ENCODE peak calls at places on chromosome 15, in eight cellular contexts. V, F, B, M, L, D, E and J are unnamed samples.

GRCh38 chr15:99073008-99073714 is 31.7 kb upstream of the SYNM start:
- DNase-seq in B (no peak), L (no peak), M (no peak), D (no peak), E (no peak), V (no peak), F (peak), J (no peak)

GRCh38 chr15:35549567-35549966 is 3.6 kb upstream of the DPH6 start:
- DNase-seq in E (no peak), M (no peak), D (peak), L (no peak), B (no peak), V (no peak), F (peak), J (no peak)

GRCh38 chr15:63985221-63986184 is 60.8 kb downstream of the DAPK2 start:
- DNase-seq in B (peak), L (no peak), M (no peak), F (no peak), V (no peak), D (no peak), E (no peak), J (no peak)

GRCh38 chr15:91992940-91993339 is 139.4 kb downstream of the SLCO3A1 start:
- DNase-seq in L (no peak), E (no peak), D (no peak), F (no peak), M (no peak), B (no peak), V (no peak), J (no peak)

GRCh38 chr15:31101262-31102048 is at the start of gene TRPM1:
- DNase-seq in E (no peak), L (no peak), F (no peak), V (no peak), M (peak), D (no peak), B (no peak), J (no peak)

GRCh38 chr15:93152951-93153350 is 63.9 kb upstream of the RGMA start:
- DNase-seq in V (no peak), D (no peak), M (no peak), F (no peak), E (no peak), L (peak), B (no peak), J (no peak)

GRCh38 chr15:78203346-78204225 is 30.8 kb downstream of the ACSBG1 start:
- DNase-seq in E (no peak), V (no peak), M (no peak), L (peak), B (no peak), F (no peak), D (no peak), J (no peak)

GRCh38 chr15:55917881-55918296 is 75.5 kb downstream of the NEDD4 start:
- DNase-seq in L (peak), F (peak), V (peak), E (peak), D (peak), M (peak), B (peak), J (peak)

GRCh38 chr15:52652984-52653383 is 26.2 kb downstream of the ATOSA start:
- DNase-seq in V (no peak), D (no peak), B (peak), F (no peak), E (peak), L (peak), M (no peak), J (no peak)

GRCh38 chr15:80272987-80273386 is 21.0 kb upstream of the CTXND1 start:
- DNase-seq in B (no peak), L (no peak), D (no peak), F (no peak), M (no peak), V (no peak), E (no peak), J (no peak)

GRCh38 chr15:77739591-77740378 is 107.1 kb upstream of the LINGO1 start:
- DNase-seq in L (no peak), V (no peak), E (no peak), B (no peak), D (peak), M (no peak), F (peak), J (no peak)

GRCh38 chr15:92902020-92902419 is 1.9 kb downstream of the CHD2 start:
- DNase-seq in B (peak), L (no peak), M (no peak), D (no peak), V (no peak), F (no peak), E (no peak), J (no peak)

GRCh38 chr15:96135166-96136093 is 195.1 kb upstream of the NR2F2 start:
- DNase-seq in M (no peak), B (no peak), L (no peak), D (no peak), F (no peak), V (no peak), E (no peak), J (no peak)

GRCh38 chr15:91881551-91882297 is 28.2 kb downstream of the SLCO3A1 start:
- DNase-seq in M (no peak), V (no peak), E (no peak), F (peak), L (no peak), B (no peak), D (no peak), J (no peak)

GRCh38 chr15:32870240-32871033 is 152.6 kb downstream of the GREM1 start:
- DNase-seq in L (no peak), V (peak), D (no peak), B (peak), F (no peak), E (peak), M (no peak), J (no peak)

GRCh38 chr15:43189296-43189695 is 4.1 kb downstream of the CCNDBP1 start:
- DNase-seq in F (no peak), M (no peak), B (no peak), L (no peak), E (no peak), V (no peak), D (no peak), J (no peak)

GRCh38 chr15:41892621-41893421 is 1.0 kb downstream of the SPTBN5 start:
- DNase-seq in B (no peak), V (no peak), E (no peak), D (no peak), F (no peak), M (no peak), L (no peak), J (peak)

GRCh38 chr15:72155635-72156616 is 37.7 kb downstream of the SENP8 start:
- DNase-seq in V (peak), L (peak), B (peak), D (peak), F (peak), M (peak), E (peak), J (peak)

GRCh38 chr15:28901587-28901980 is 15.8 kb downstream of the APBA2 start:
- DNase-seq in D (no peak), B (no peak), E (no peak), F (no peak), L (no peak), V (no peak), M (no peak), J (no peak)

GRCh38 chr15:46265664-46266063 is 630.8 kb downstream of the SQOR start:
- DNase-seq in E (no peak), B (no peak), V (no peak), F (no peak), D (no peak), M (no peak), L (peak), J (no peak)

GRCh38 chr15:77784361-77785292 is 151.9 kb upstream of the LINGO1 start:
- DNase-seq in D (peak), V (peak), B (peak), L (peak), E (peak), M (no peak), F (peak), J (peak)

GRCh38 chr15:76376029-76376428 is 39.5 kb downstream of the ISL2 start:
- DNase-seq in D (peak), B (no peak), L (no peak), F (peak), M (no peak), V (no peak), E (no peak), J (no peak)

GRCh38 chr15:71752604-71753289 is 57.6 kb upstream of the NR2E3 start:
- DNase-seq in F (peak), E (peak), L (peak), V (peak), M (peak), D (peak), B (peak), J (peak)

GRCh38 chr15:35014265-35014664 is 26.2 kb upstream of the ZNF770 start:
- DNase-seq in L (no peak), D (no peak), F (no peak), B (no peak), V (no peak), E (no peak), M (no peak), J (no peak)

GRCh38 chr15:85499498-85499897 is 119.1 kb downstream of the AKAP13 start:
- DNase-seq in B (no peak), M (no peak), F (no peak), L (no peak), V (no peak), E (no peak), D (no peak), J (no peak)

GRCh38 chr15:67188551-67189218 is 65.8 kb downstream of the AAGAB start:
- DNase-seq in V (no peak), L (peak), M (no peak), D (no peak), E (no peak), B (peak), F (no peak), J (peak)

GRCh38 chr15:53000412-53000811 is 210.3 kb upstream of the ONECUT1 start:
- DNase-seq in B (no peak), V (peak), L (no peak), D (peak), F (peak), E (no peak), M (no peak), J (no peak)

GRCh38 chr15:73809728-73810501 is 56.8 kb upstream of the INSYN1 start:
- DNase-seq in L (no peak), B (peak), V (no peak), D (no peak), F (no peak), E (peak), M (no peak), J (peak)

GRCh38 chr15:60003243-60004018 is 680 bp upstream of the FOXB1 start:
- DNase-seq in B (no peak), L (no peak), D (no peak), V (no peak), F (no peak), M (no peak), E (no peak), J (peak)

GRCh38 chr15:47991376-47991775 is 129.4 kb upstream of the SLC24A5 start:
- DNase-seq in F (no peak), D (no peak), V (no peak), E (no peak), B (peak), M (no peak), L (no peak), J (no peak)

GRCh38 chr15:70235347-70235746 is 137.6 kb upstream of the TLE3 start:
- DNase-seq in B (peak), V (no peak), E (peak), D (no peak), F (no peak), L (no peak), M (no peak), J (no peak)

GRCh38 chr15:61228025-61228901 is 839 bp downstream of the RORA start:
- DNase-seq in E (peak), L (peak), D (peak), V (no peak), M (peak), B (peak), F (peak), J (peak)
- TF ChIP-seq EZH2phosphoT487 in E (no peak), L (no peak), D (no peak), V (no peak), M (no peak), B (no peak), F (no peak), J (no peak)

DNA sequence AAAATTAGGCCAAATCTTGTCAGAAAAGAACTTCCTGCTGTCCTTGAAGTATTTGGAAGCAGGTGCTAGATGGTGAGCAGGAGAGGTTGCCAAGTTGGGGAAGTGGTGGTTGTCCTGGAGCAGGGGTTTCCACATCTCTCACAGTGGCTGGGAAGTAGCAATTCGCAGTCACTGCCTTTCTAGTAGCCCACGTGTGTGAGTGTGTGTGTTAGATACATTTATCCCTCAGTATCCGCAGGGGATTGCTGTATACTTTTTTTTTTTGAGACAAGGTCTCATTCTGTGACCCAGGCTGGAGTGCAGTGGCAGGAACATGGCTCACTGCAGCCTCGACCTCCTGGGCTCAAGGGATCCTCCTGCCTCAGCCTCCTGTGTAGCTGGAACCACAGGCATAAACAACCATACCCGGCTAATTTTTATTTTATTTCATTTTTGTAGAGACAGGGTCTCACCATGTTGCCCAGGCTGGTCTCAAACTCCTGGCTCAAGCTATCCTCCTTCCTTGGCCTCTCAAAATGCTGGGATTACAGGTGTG is 779 bp downstream of the PPCDC start:
- DNase-seq in D (peak), F (peak), M (peak), V (peak), L (peak), B (peak), E (peak), J (peak)
- TF ChIP-seq EZH2phosphoT487 in D (no peak), F (no peak), M (no peak), V (no peak), L (no peak), B (no peak), E (no peak), J (no peak)

DNA sequence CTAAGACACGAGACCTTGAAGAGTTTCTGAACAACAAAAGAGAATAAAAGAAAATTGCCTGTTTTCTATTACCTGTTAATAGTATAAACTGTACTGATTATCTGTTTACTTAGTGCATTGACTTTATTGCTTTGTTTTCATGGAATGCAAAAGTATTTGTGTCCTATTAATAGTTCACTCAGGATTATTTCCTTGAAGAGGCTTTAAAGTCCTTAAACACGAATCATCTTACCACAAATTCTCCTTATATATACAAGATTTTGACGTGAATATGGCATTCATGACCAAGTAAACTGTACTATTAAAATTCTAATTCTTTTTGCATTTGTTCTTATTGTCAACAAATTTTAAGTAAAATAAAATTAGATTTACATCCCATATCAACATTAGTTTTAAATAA is 513.0 kb downstream of the NTRK3 start:
- DNase-seq in L (no peak), B (peak), M (no peak), F (no peak), V (no peak), D (no peak), E (no peak), J (no peak)
- TF ChIP-seq EZH2phosphoT487 in L (no peak), B (no peak), M (no peak), F (no peak), V (no peak), D (no peak), E (no peak), J (no peak)

DNA sequence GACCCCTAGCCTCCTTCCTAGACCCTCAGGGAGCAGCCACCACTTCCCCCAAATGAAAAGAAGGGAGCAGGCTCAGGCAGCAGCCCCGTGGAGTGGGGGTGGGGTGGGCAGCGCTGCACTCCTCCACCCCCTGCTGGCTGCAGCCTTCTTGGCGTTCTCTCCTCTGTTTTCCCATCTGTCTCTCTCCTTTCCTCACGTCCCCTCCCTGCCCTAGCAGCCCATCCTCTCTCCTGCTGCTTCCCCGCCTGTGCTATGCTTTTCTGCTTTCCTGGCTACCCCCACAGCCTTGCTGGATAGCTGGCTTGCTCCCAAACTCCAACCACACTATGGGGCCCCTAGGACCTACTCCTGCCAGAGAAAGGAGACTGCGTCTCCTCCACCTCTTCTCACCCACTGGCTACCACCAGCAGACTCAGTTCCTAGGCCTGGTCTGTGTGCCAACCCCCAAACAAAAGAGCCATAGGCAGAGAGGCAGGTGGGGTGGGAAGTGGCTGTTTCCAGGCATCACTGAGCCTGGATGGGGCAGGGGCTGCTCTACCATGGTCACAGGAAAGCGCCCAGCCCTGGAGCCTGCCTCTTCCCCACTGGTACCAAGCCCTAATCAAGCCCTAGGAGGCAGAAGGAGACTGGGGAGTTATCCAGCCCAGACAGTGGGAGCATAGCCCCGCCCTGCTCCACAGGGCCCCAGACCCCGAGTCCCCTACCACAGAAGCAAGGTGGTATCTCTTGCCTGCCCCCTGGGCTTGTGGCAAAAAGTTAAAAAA is 3.4 kb upstream of the DISP2 start:
- DNase-seq in V (peak), E (peak), F (peak), M (no peak), D (peak), B (peak), L (peak), J (peak)
- TF ChIP-seq EZH2phosphoT487 in V (no peak), E (no peak), F (no peak), M (no peak), D (no peak), B (no peak), L (no peak), J (no peak)

GRCh38 chr15:100113351-100114075 is 228.3 kb downstream of the ADAMTS17 start:
- DNase-seq in M (no peak), D (no peak), L (no peak), B (no peak), F (no peak), E (no peak), V (no peak), J (no peak)

GRCh38 chr15:100112061-100112420 is 229.7 kb downstream of the ADAMTS17 start:
- DNase-seq in F (no peak), L (no peak), E (no peak), D (no peak), B (no peak), V (no peak), M (no peak), J (no peak)

GRCh38 chr15:100112636-100113305 is 229.0 kb downstream of the ADAMTS17 start:
- DNase-seq in V (no peak), D (no peak), F (no peak), E (no peak), B (no peak), M (no peak), L (no peak), J (no peak)

GRCh38 chr15:100109486-100110035 is 232.2 kb downstream of the ADAMTS17 start:
- DNase-seq in D (no peak), L (no peak), V (no peak), M (no peak), E (no peak), F (no peak), B (no peak), J (no peak)

DNA sequence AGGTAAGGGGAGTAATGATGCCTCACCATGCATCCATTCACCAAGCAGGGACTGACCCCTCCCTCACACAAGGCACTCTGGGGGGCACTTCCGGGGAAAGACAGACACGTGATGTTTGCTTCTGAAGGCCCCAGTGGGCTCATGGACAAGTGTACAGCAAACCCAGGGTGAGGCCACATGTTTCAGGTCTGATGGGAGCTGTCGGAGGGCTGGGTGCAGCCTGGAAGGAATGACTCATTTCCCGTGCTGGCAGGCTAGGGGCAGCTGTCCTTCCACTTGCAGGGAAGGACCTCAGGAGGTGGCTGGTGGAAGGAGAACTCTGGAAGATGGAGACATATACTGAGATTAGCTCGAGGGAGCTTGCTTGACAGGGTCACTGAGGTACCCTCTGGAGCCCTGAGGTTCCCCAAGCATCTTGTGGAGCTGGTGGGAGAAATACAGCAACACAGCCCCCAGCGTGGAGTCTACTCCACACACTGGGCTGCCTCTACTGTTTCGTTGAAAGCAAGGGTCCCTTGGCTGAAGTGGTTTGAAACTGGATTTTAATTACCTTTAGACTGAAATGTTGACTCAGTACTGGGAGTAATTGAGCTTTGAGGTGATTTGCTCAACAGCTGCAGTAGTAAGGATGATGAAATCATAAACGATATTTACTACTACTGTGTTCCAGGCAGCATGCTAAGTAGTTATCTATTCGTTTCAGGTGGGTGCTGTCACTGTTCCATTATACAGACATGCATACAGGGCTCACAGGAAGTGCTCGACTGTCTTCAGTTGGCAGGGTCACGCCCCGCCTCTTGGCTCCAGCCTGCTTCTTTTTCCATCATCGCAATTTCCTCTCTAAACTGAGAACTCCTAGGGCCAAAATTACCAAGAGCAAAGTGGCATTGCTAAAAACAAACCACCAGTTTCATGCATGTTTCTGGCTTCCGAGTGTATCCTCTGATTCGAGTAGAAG is 230.4 kb downstream of the ADAMTS17 start:
- DNase-seq in L (peak), M (no peak), E (peak), D (no peak), V (peak), F (no peak), B (peak), J (no peak)
- TF ChIP-seq EZH2phosphoT487 in L (no peak), M (no peak), E (no peak), D (no peak), V (no peak), F (no peak), B (no peak), J (no peak)